ENCODE peak calls at places on chromosomes 7 and 10, in four cellular contexts. N is left ventricle myocardium inferior, J is cardiac fibroblast, M is T-helper 1 cell. W is an unnamed sample.

GRCh38 chr10:79147306-79147705 is 78.5 kb downstream of the ZMIZ1 start:
- DNase-seq in N (no peak), J (no peak), M (no peak), W (no peak)

GRCh38 chr7:35735396-35735795 is 40.5 kb upstream of the HERPUD2 start:
- DNase-seq in N (no peak), J (no peak), M (no peak), W (no peak)

GRCh38 chr10:13953371-13953770 is 366.6 kb downstream of the PRPF18 start:
- DNase-seq in N (no peak), J (no peak), M (no peak), W (no peak)

GRCh38 chr7:100879685-100880261 is 4.9 kb downstream of the SRRT start:
- DNase-seq in N (no peak), J (no peak), M (no peak), W (no peak)

GRCh38 chr7:29345590-29345989 is 151.0 kb downstream of the CHN2 start:
- DNase-seq in N (peak), J (peak), M (no peak), W (peak)

GRCh38 chr10:10662720-10663467 is 354.8 kb upstream of the CELF2 start:
- DNase-seq in N (no peak), J (peak), M (no peak), W (no peak)

GRCh38 chr10:104317195-104318095 is 20.8 kb downstream of the ITPRIP start:
- DNase-seq in N (no peak), J (peak), M (no peak), W (peak)

GRCh38 chr10:32906595-32906994 is 51.4 kb downstream of the ITGB1 start:
- DNase-seq in N (no peak), J (no peak), M (no peak), W (no peak)

GRCh38 chr10:93596539-93596938 is 4.5 kb downstream of the RBP4 start:
- DNase-seq in N (no peak), J (no peak), M (no peak), W (no peak)

GRCh38 chr7:3712841-3713240 is 411.8 kb downstream of the SDK1 start:
- DNase-seq in N (no peak), J (no peak), M (no peak), W (no peak)

GRCh38 chr7:128115821-128116723 is 84.8 kb upstream of the LRRC4 start:
- DNase-seq in N (no peak), J (no peak), M (no peak), W (no peak)

W was measured in A172.